ENCODE peak calls at places on chromosomes 12 and 14, in ten cellular contexts. One of them, this sample, is unnamed.

GRCh38 chr12:49883065-49883464 is 20.6 kb downstream of the FAIM2 start:
- DNase-seq in cardiac fibroblast: no peak
- DNase-seq in AG10803: no peak
- DNase-seq in heart right ventricle: no peak
- DNase-seq in CD4-positive, alpha-beta memory T cell: no peak
- DNase-seq in left lung: no peak
- DNase-seq in fibroblast of mammary gland: no peak
- DNase-seq in H1: no peak
- DNase-seq in H7: peak
- DNase-seq in left ventricle myocardium inferior: no peak
- DNase-seq in this sample: no peak

GRCh38 chr12:56461235-56462159 is 6.9 kb upstream of the SPRYD4 start:
- DNase-seq in cardiac fibroblast: no peak
- DNase-seq in AG10803: no peak
- DNase-seq in heart right ventricle: no peak
- DNase-seq in CD4-positive, alpha-beta memory T cell: no peak
- DNase-seq in left lung: no peak
- DNase-seq in fibroblast of mammary gland: peak
- DNase-seq in H1: no peak
- DNase-seq in H7: no peak
- DNase-seq in left ventricle myocardium inferior: no peak
- DNase-seq in this sample: no peak

GRCh38 chr14:101714394-101714793 is 47.1 kb upstream of the PPP2R5C start:
- DNase-seq in cardiac fibroblast: no peak
- DNase-seq in AG10803: no peak
- DNase-seq in heart right ventricle: no peak
- DNase-seq in CD4-positive, alpha-beta memory T cell: no peak
- DNase-seq in left lung: no peak
- DNase-seq in fibroblast of mammary gland: no peak
- DNase-seq in H1: no peak
- DNase-seq in H7: no peak
- DNase-seq in left ventricle myocardium inferior: no peak
- DNase-seq in this sample: no peak

GRCh38 chr14:48563465-48563864 is 888.1 kb upstream of the MDGA2 start:
- DNase-seq in cardiac fibroblast: no peak
- DNase-seq in AG10803: no peak
- DNase-seq in heart right ventricle: no peak
- DNase-seq in CD4-positive, alpha-beta memory T cell: no peak
- DNase-seq in left lung: no peak
- DNase-seq in fibroblast of mammary gland: no peak
- DNase-seq in H1: no peak
- DNase-seq in H7: no peak
- DNase-seq in left ventricle myocardium inferior: no peak
- DNase-seq in this sample: no peak

GRCh38 chr12:118537481-118537917 is 161.1 kb downstream of the SUDS3 start:
- DNase-seq in cardiac fibroblast: no peak
- DNase-seq in AG10803: no peak
- DNase-seq in heart right ventricle: peak
- DNase-seq in CD4-positive, alpha-beta memory T cell: no peak
- DNase-seq in left lung: no peak
- DNase-seq in fibroblast of mammary gland: no peak
- DNase-seq in H1: no peak
- DNase-seq in H7: peak
- DNase-seq in left ventricle myocardium inferior: peak
- DNase-seq in this sample: no peak

GRCh38 chr12:62194616-62195015 is 65.6 kb upstream of the USP15 start:
- DNase-seq in cardiac fibroblast: peak
- DNase-seq in AG10803: peak
- DNase-seq in heart right ventricle: no peak
- DNase-seq in CD4-positive, alpha-beta memory T cell: no peak
- DNase-seq in left lung: no peak
- DNase-seq in fibroblast of mammary gland: peak
- DNase-seq in H1: no peak
- DNase-seq in H7: no peak
- DNase-seq in left ventricle myocardium inferior: no peak
- DNase-seq in this sample: no peak

GRCh38 chr12:18462437-18462836 is 201.1 kb downstream of the PIK3C2G start:
- DNase-seq in cardiac fibroblast: peak
- DNase-seq in AG10803: peak
- DNase-seq in heart right ventricle: peak
- DNase-seq in CD4-positive, alpha-beta memory T cell: no peak
- DNase-seq in left lung: no peak
- DNase-seq in fibroblast of mammary gland: peak
- DNase-seq in H1: no peak
- DNase-seq in H7: no peak
- DNase-seq in left ventricle myocardium inferior: no peak
- DNase-seq in this sample: peak

GRCh38 chr12:88836156-88836555 is 255.9 kb upstream of the KITLG start:
- DNase-seq in cardiac fibroblast: no peak
- DNase-seq in AG10803: peak
- DNase-seq in heart right ventricle: no peak
- DNase-seq in CD4-positive, alpha-beta memory T cell: no peak
- DNase-seq in left lung: no peak
- DNase-seq in fibroblast of mammary gland: no peak
- DNase-seq in H1: no peak
- DNase-seq in H7: no peak
- DNase-seq in left ventricle myocardium inferior: no peak
- DNase-seq in this sample: peak

GRCh38 chr12:68477256-68477655 is 133.4 kb upstream of the RAP1B start:
- DNase-seq in cardiac fibroblast: no peak
- DNase-seq in AG10803: peak
- DNase-seq in heart right ventricle: no peak
- DNase-seq in CD4-positive, alpha-beta memory T cell: no peak
- DNase-seq in left lung: no peak
- DNase-seq in fibroblast of mammary gland: peak
- DNase-seq in H1: no peak
- DNase-seq in H7: no peak
- DNase-seq in left ventricle myocardium inferior: no peak
- DNase-seq in this sample: no peak

GRCh38 chr12:68479832-68480291 is 130.8 kb upstream of the RAP1B start:
- DNase-seq in cardiac fibroblast: no peak
- DNase-seq in AG10803: peak
- DNase-seq in heart right ventricle: no peak
- DNase-seq in CD4-positive, alpha-beta memory T cell: no peak
- DNase-seq in left lung: no peak
- DNase-seq in fibroblast of mammary gland: no peak
- DNase-seq in H1: no peak
- DNase-seq in H7: no peak
- DNase-seq in left ventricle myocardium inferior: no peak
- DNase-seq in this sample: no peak

GRCh38 chr12:68477906-68478305 is 132.8 kb upstream of the RAP1B start:
- DNase-seq in cardiac fibroblast: no peak
- DNase-seq in AG10803: no peak
- DNase-seq in heart right ventricle: no peak
- DNase-seq in CD4-positive, alpha-beta memory T cell: no peak
- DNase-seq in left lung: no peak
- DNase-seq in fibroblast of mammary gland: no peak
- DNase-seq in H1: no peak
- DNase-seq in H7: no peak
- DNase-seq in left ventricle myocardium inferior: no peak
- DNase-seq in this sample: no peak

GRCh38 chr12:68479261-68479581 is 131.5 kb upstream of the RAP1B start:
- DNase-seq in cardiac fibroblast: peak
- DNase-seq in AG10803: peak
- DNase-seq in heart right ventricle: no peak
- DNase-seq in CD4-positive, alpha-beta memory T cell: no peak
- DNase-seq in left lung: no peak
- DNase-seq in fibroblast of mammary gland: no peak
- DNase-seq in H1: no peak
- DNase-seq in H7: no peak
- DNase-seq in left ventricle myocardium inferior: no peak
- DNase-seq in this sample: no peak

GRCh38 chr12:68478516-68479260 is 132.0 kb upstream of the RAP1B start:
- DNase-seq in cardiac fibroblast: no peak
- DNase-seq in AG10803: no peak
- DNase-seq in heart right ventricle: no peak
- DNase-seq in CD4-positive, alpha-beta memory T cell: no peak
- DNase-seq in left lung: no peak
- DNase-seq in fibroblast of mammary gland: no peak
- DNase-seq in H1: no peak
- DNase-seq in H7: no peak
- DNase-seq in left ventricle myocardium inferior: no peak
- DNase-seq in this sample: no peak
- H3K4me3 ChIP-seq in cardiac fibroblast: no peak
- H3K4me3 ChIP-seq in AG10803: no peak
- H3K4me3 ChIP-seq in heart right ventricle: no peak
- H3K4me3 ChIP-seq in CD4-positive, alpha-beta memory T cell: no peak
- H3K4me3 ChIP-seq in left lung: no peak
- H3K4me3 ChIP-seq in fibroblast of mammary gland: no peak
- H3K4me3 ChIP-seq in H1: no peak
- H3K4me3 ChIP-seq in H7: no peak
- H3K4me3 ChIP-seq in left ventricle myocardium inferior: no peak
- H3K4me3 ChIP-seq in this sample: no peak

GRCh38 chr14:38252066-38252710 is 3.7 kb downstream of the CLEC14A start:
- DNase-seq in cardiac fibroblast: no peak
- DNase-seq in AG10803: no peak
- DNase-seq in heart right ventricle: no peak
- DNase-seq in CD4-positive, alpha-beta memory T cell: no peak
- DNase-seq in left lung: no peak
- DNase-seq in fibroblast of mammary gland: no peak
- DNase-seq in H1: no peak
- DNase-seq in H7: no peak
- DNase-seq in left ventricle myocardium inferior: no peak
- DNase-seq in this sample: no peak

GRCh38 chr14:38255408-38255672 is 553 bp downstream of the CLEC14A start:
- DNase-seq in cardiac fibroblast: no peak
- DNase-seq in AG10803: no peak
- DNase-seq in heart right ventricle: peak
- DNase-seq in CD4-positive, alpha-beta memory T cell: peak
- DNase-seq in left lung: no peak
- DNase-seq in fibroblast of mammary gland: no peak
- DNase-seq in H1: peak
- DNase-seq in H7: peak
- DNase-seq in left ventricle myocardium inferior: peak
- DNase-seq in this sample: no peak

GRCh38 chr14:38255673-38256357 is at the start of gene CLEC14A:
- DNase-seq in cardiac fibroblast: no peak
- DNase-seq in AG10803: peak
- DNase-seq in heart right ventricle: peak
- DNase-seq in CD4-positive, alpha-beta memory T cell: peak
- DNase-seq in left lung: peak
- DNase-seq in fibroblast of mammary gland: no peak
- DNase-seq in H1: peak
- DNase-seq in H7: peak
- DNase-seq in left ventricle myocardium inferior: peak
- DNase-seq in this sample: no peak

GRCh38 chr14:38256358-38256840 is 506 bp upstream of the CLEC14A start:
- DNase-seq in cardiac fibroblast: peak
- DNase-seq in AG10803: peak
- DNase-seq in heart right ventricle: no peak
- DNase-seq in CD4-positive, alpha-beta memory T cell: peak
- DNase-seq in left lung: no peak
- DNase-seq in fibroblast of mammary gland: peak
- DNase-seq in H1: no peak
- DNase-seq in H7: peak
- DNase-seq in left ventricle myocardium inferior: no peak
- DNase-seq in this sample: no peak

DNA sequence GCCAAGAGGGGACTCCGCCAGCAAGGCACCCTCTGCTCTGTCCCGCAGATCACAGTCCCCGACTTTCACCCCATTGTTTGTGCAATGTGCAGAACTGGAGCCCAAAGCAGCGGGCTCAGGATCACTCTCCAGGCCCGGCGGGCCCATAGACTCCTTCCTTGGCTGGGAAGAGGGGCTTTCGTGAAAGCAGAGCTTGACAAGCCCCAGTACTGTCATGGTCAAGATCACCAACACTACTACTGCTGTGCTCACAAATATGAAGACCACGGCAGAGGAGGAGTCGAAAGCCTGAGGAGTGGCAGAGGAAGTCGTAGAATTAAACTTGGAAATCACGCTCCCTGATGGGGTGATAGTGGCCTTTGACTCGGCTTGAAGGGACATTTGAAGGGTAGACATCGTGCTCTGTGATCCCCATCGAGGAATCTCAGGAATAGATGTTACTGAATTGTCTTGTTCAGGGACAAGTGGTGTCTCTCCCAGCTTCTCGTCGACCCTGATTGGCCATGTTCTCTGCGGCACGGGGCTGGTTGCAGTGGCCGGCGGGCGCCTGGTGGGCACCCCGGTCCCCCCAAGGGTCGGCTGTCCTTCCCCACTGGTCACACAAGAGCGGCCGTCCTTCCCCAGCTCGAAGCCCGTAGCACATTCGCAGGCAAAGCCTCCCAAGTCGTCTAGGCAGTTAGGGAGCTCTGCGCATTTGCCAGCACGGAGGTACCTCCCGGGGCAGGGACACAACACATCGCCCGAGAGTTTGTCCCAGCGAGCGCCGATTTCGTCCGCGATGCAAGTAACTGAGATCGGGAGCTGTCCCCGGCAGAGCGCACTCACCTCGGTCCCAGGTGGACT is 1.1 kb downstream of the CLEC14A start:
- DNase-seq in cardiac fibroblast: peak
- DNase-seq in AG10803: peak
- DNase-seq in heart right ventricle: peak
- DNase-seq in CD4-positive, alpha-beta memory T cell: no peak
- DNase-seq in left lung: no peak
- DNase-seq in fibroblast of mammary gland: no peak
- DNase-seq in H1: peak
- DNase-seq in H7: peak
- DNase-seq in left ventricle myocardium inferior: peak
- DNase-seq in this sample: no peak
- H3K4me3 ChIP-seq in cardiac fibroblast: peak
- H3K4me3 ChIP-seq in AG10803: peak
- H3K4me3 ChIP-seq in heart right ventricle: peak
- H3K4me3 ChIP-seq in CD4-positive, alpha-beta memory T cell: no peak
- H3K4me3 ChIP-seq in left lung: peak
- H3K4me3 ChIP-seq in fibroblast of mammary gland: peak
- H3K4me3 ChIP-seq in H1: peak
- H3K4me3 ChIP-seq in H7: peak
- H3K4me3 ChIP-seq in left ventricle myocardium inferior: peak
- H3K4me3 ChIP-seq in this sample: peak

DNA sequence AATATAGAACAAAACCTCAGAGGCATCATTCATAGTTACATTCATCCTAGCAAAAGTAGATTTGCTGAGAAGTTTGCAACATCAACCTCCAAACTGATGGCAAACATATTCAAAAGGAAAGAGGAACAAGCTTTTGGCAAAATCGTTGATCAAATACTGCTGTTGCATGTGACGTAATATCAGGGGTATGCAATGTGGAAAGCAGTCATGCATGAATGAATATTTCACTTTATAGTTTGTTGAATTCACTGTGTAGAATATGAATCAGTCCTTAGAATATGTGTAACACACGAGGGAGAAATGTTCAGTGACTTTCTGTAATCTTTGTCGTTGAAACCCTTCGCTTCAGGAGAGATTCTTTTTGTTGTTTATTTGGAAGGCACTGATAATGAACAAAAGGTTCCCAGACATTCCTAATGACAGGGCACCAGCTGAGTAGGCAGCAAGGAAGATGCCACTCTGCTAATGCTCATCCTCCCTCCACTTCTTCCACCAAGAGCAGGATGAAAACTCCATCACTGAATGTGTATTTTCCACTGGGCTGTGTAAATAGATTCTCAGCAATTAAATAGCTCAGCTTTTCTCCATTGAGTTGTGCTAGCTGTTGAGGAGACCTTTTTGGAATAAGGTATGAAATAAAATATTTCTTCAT is 126.1 kb downstream of the PELI2 start:
- DNase-seq in cardiac fibroblast: peak
- DNase-seq in AG10803: peak
- DNase-seq in heart right ventricle: no peak
- DNase-seq in CD4-positive, alpha-beta memory T cell: no peak
- DNase-seq in left lung: no peak
- DNase-seq in fibroblast of mammary gland: peak
- DNase-seq in H1: no peak
- DNase-seq in H7: no peak
- DNase-seq in left ventricle myocardium inferior: no peak
- DNase-seq in this sample: peak
- H3K4me3 ChIP-seq in cardiac fibroblast: no peak
- H3K4me3 ChIP-seq in AG10803: peak
- H3K4me3 ChIP-seq in heart right ventricle: no peak
- H3K4me3 ChIP-seq in CD4-positive, alpha-beta memory T cell: no peak
- H3K4me3 ChIP-seq in left lung: no peak
- H3K4me3 ChIP-seq in fibroblast of mammary gland: no peak
- H3K4me3 ChIP-seq in H1: no peak
- H3K4me3 ChIP-seq in H7: no peak
- H3K4me3 ChIP-seq in left ventricle myocardium inferior: no peak
- H3K4me3 ChIP-seq in this sample: no peak

GRCh38 chr12:38144601-38145436 is 171.8 kb upstream of the ALG10B start:
- DNase-seq in cardiac fibroblast: no peak
- DNase-seq in AG10803: no peak
- DNase-seq in heart right ventricle: no peak
- DNase-seq in CD4-positive, alpha-beta memory T cell: no peak
- DNase-seq in left lung: no peak
- DNase-seq in fibroblast of mammary gland: no peak
- DNase-seq in H1: no peak
- DNase-seq in H7: no peak
- DNase-seq in left ventricle myocardium inferior: no peak
- DNase-seq in this sample: no peak
- H3K4me3 ChIP-seq in cardiac fibroblast: no peak
- H3K4me3 ChIP-seq in AG10803: no peak
- H3K4me3 ChIP-seq in heart right ventricle: no peak
- H3K4me3 ChIP-seq in CD4-positive, alpha-beta memory T cell: no peak
- H3K4me3 ChIP-seq in left lung: no peak
- H3K4me3 ChIP-seq in fibroblast of mammary gland: no peak
- H3K4me3 ChIP-seq in H1: no peak
- H3K4me3 ChIP-seq in H7: no peak
- H3K4me3 ChIP-seq in left ventricle myocardium inferior: no peak
- H3K4me3 ChIP-seq in this sample: no peak